ENCODE peak calls at places on chromosomes 6 and 20, in ten cellular contexts. L, C, Z, S, T, F, N, U, V and D are unnamed samples.
A peak's percentile ranks its signal among the peaks of the same experiment; 100 is the strongest.

GRCh38 chr20:48831702-48832422 is 4.1 kb upstream of the PREX1 start:
- DNase-seq in Z (peak; percentile 24), T (no peak), L (no peak), F (peak; percentile 70), U (peak; percentile 25), S (peak; percentile 74), C (no peak), N (no peak), V (no peak), D (peak; percentile 75)

GRCh38 chr20:1527923-1528322 is 29.6 kb downstream of the SIRPD start:
- DNase-seq in T (no peak), V (no peak), F (no peak), C (no peak), L (no peak), Z (no peak), N (no peak), S (no peak), U (no peak), D (no peak)

GRCh38 chr6:12873706-12874105 is 157.1 kb downstream of the PHACTR1 start:
- DNase-seq in T (no peak), V (no peak), F (peak; percentile 36), U (no peak), C (no peak), S (peak; percentile 53), L (no peak), Z (no peak), N (no peak), D (no peak)

GRCh38 chr20:18615020-18615652 is 27.3 kb downstream of the DTD1 start:
- DNase-seq in N (no peak), Z (no peak), V (no peak), T (no peak), S (no peak), U (no peak), F (no peak), C (no peak), L (no peak), D (no peak)

GRCh38 chr20:57843941-57844625 is 134.3 kb upstream of the PMEPA1 start:
- DNase-seq in T (no peak), V (no peak), U (no peak), C (no peak), F (no peak), N (no peak), Z (no peak), S (no peak), L (no peak), D (no peak)

GRCh38 chr20:64070244-64070993 is 7.4 kb downstream of the TCEA2 start:
- DNase-seq in V (no peak), U (no peak), Z (no peak), C (no peak), N (no peak), S (no peak), T (no peak), F (no peak), L (no peak), D (no peak)

GRCh38 chr6:25935953-25936352 is 5.5 kb upstream of the SLC17A2 start:
- DNase-seq in C (no peak), V (no peak), U (no peak), N (no peak), T (no peak), Z (no peak), L (no peak), F (no peak), S (no peak), D (no peak)

GRCh38 chr6:31446481-31446880 is 43.1 kb downstream of the MICA start:
- DNase-seq in N (no peak), Z (no peak), U (no peak), T (no peak), C (peak; percentile 5), V (peak; percentile 20), F (peak; percentile 64), S (no peak), L (no peak), D (no peak)

GRCh38 chr6:98634569-98634968 is 199.8 kb upstream of the POU3F2 start:
- DNase-seq in S (no peak), C (no peak), U (no peak), T (no peak), F (no peak), L (no peak), V (no peak), N (no peak), Z (no peak), D (peak; percentile 35)

GRCh38 chr6:142842423-142843261 is 102.3 kb downstream of the HIVEP2 start:
- DNase-seq in F (peak; percentile 67), N (no peak), V (peak; percentile 13), S (no peak), Z (no peak), C (peak; percentile 70), U (peak; percentile 45), T (no peak), L (no peak), D (peak; percentile 73)

GRCh38 chr6:42375007-42375635 is 76.6 kb downstream of the TRERF1 start:
- DNase-seq in S (no peak), U (no peak), Z (no peak), C (no peak), N (no peak), T (no peak), V (no peak), F (no peak), L (no peak), D (no peak)

GRCh38 chr20:10167594-10167993 is 51.0 kb upstream of the SNAP25 start:
- DNase-seq in N (no peak), L (no peak), C (no peak), U (no peak), T (no peak), V (no peak), S (no peak), F (no peak), Z (no peak), D (no peak)

GRCh38 chr6:23696946-23697345 is 429.1 kb upstream of the NRSN1 start:
- DNase-seq in F (peak; percentile 53), T (no peak), N (no peak), U (no peak), C (peak; percentile 0), Z (no peak), S (no peak), V (no peak), L (peak; percentile 42), D (no peak)

GRCh38 chr6:63097222-63097621 is 114.0 kb upstream of the FKBP1C start:
- DNase-seq in C (no peak), T (no peak), Z (no peak), U (no peak), S (no peak), L (no peak), N (no peak), F (no peak), V (no peak), D (no peak)

GRCh38 chr6:64034331-64034730 is 398.7 kb downstream of the PHF3 start:
- DNase-seq in U (no peak), N (no peak), L (no peak), V (no peak), T (no peak), F (no peak), Z (no peak), C (no peak), S (no peak), D (no peak)